ENCODE peak calls at places on chromosomes 5 and 9, in four cellular contexts. V is retina, X is HT-29, S is T-helper 1 cell. I is an unnamed sample.

GRCh38 chr9:88753691-88754367 is 218.9 kb downstream of the NXNL2 start:
- DNase-seq in S (no peak), X (no peak), V (peak), I (no peak)

GRCh38 chr9:127139071-127139731 is 16.8 kb upstream of the ANGPTL2 start:
- DNase-seq in V (no peak), X (no peak), S (no peak), I (no peak)

GRCh38 chr5:133421394-133421793 is 190.9 kb downstream of the FSTL4 start:
- DNase-seq in X (peak), S (no peak), V (peak), I (no peak)

GRCh38 chr5:138725153-138725884 is 27.9 kb upstream of the CTNNA1 start:
- DNase-seq in S (no peak), V (peak), X (peak), I (no peak)

GRCh38 chr5:157059093-157059539 is at the start of gene HAVCR1:
- DNase-seq in V (no peak), S (no peak), X (peak), I (no peak)

GRCh38 chr5:76816110-76816831 is 2.6 kb upstream of the F2RL1 start:
- DNase-seq in V (no peak), S (no peak), X (no peak), I (no peak)

GRCh38 chr5:181160-181559 is 10.1 kb upstream of the LRRC14B start:
- DNase-seq in S (no peak), V (no peak), X (no peak), I (no peak)

GRCh38 chr5:9196403-9197224 is 349.3 kb downstream of the SEMA5A start:
- DNase-seq in V (peak), X (no peak), S (no peak), I (peak)

I was measured in retinal pigment epithelial cell.